ENCODE peak calls at places on chromosomes 3 and 15, in ten cellular contexts. I is Peyer's patch, Z is fibroblast of lung, J is upper lobe of right lung, Q is neural progenitor cell, K is sigmoid colon, M is GM23338, G is A549, S is left ventricle myocardium inferior, D is foreskin keratinocyte. C is an unnamed sample.

GRCh38 chr3:155497930-155498647 is 204.6 kb upstream of the STRIT1 start:
- DNase-seq in I (no peak), Z (peak; percentile 69), J (no peak), Q (no peak), K (no peak), M (no peak), G (peak; percentile 32), S (no peak), D (peak; percentile 80), C (peak; percentile 33)

GRCh38 chr15:29813009-29813408 is 9.3 kb downstream of the TJP1 start:
- DNase-seq in I (no peak), Z (no peak), J (no peak), Q (no peak), K (no peak), M (no peak), G (no peak), S (no peak), D (peak; percentile 41), C (no peak)

GRCh38 chr3:63937661-63938651 is 25.8 kb upstream of the SCAANT1 start:
- DNase-seq in I (no peak), Z (no peak), J (no peak), Q (no peak), K (no peak), M (peak; percentile 21), G (no peak), S (no peak), D (peak; percentile 54), C (peak; percentile 38)

GRCh38 chr15:55084673-55085072 is 112.1 kb downstream of the RSL24D1 start:
- DNase-seq in I (no peak), Z (no peak), J (no peak), Q (no peak), K (no peak), M (no peak), G (no peak), S (no peak), D (no peak), C (no peak)

GRCh38 chr3:133573054-133573628 is 345 bp upstream of the CDV3 start:
- DNase-seq in I (peak; percentile 100), Z (peak; percentile 100), J (peak; percentile 100), Q (peak; percentile 100), K (peak; percentile 100), M (peak; percentile 100), G (peak; percentile 74), S (peak; percentile 100), D (peak; percentile 100), C (peak; percentile 94)

GRCh38 chr3:140176526-140176925 is 241.5 kb downstream of the CLSTN2 start:
- DNase-seq in I (no peak), Z (no peak), J (no peak), Q (no peak), K (no peak), M (no peak), G (no peak), S (no peak), D (peak; percentile 24), C (peak; percentile 19)

GRCh38 chr3:146598486-146598885 is 6.7 kb downstream of the PLSCR5 start:
- DNase-seq in I (no peak), Z (no peak), J (no peak), Q (no peak), K (no peak), M (no peak), G (no peak), S (no peak), D (peak; percentile 87), C (no peak)

GRCh38 chr3:15903164-15903563 is 105.4 kb upstream of the ANKRD28 start:
- DNase-seq in I (no peak), Z (peak; percentile 12), J (no peak), Q (no peak), K (peak; percentile 83), M (no peak), G (no peak), S (peak; percentile 46), D (no peak), C (no peak)

GRCh38 chr3:170953736-170954135 is 45.3 kb upstream of the EIF5A2 start:
- DNase-seq in I (no peak), Z (no peak), J (no peak), Q (peak; percentile 3), K (no peak), M (no peak), G (no peak), S (no peak), D (no peak), C (no peak)

GRCh38 chr3:122074621-122075265 is 19.6 kb downstream of the CD86 start:
- DNase-seq in I (peak; percentile 51), Z (no peak), J (peak; percentile 71), Q (no peak), K (peak; percentile 70), M (no peak), G (no peak), S (peak; percentile 50), D (no peak), C (no peak)

GRCh38 chr3:175743733-175744400 is 884.7 kb downstream of the NAALADL2 start:
- DNase-seq in I (no peak), Z (peak; percentile 28), J (no peak), Q (no peak), K (no peak), M (no peak), G (peak; percentile 1), S (no peak), D (peak; percentile 87), C (peak; percentile 62)

GRCh38 chr3:195102609-195103467 is 168.1 kb downstream of the XXYLT1 start:
- DNase-seq in I (no peak), Z (peak; percentile 95), J (peak; percentile 34), Q (no peak), K (peak; percentile 55), M (no peak), G (peak; percentile 50), S (no peak), D (peak; percentile 90), C (peak; percentile 75)

GRCh38 chr3:66985336-66985920 is 12.7 kb upstream of the KBTBD8 start:
- DNase-seq in I (no peak), Z (no peak), J (no peak), Q (no peak), K (no peak), M (no peak), G (no peak), S (no peak), D (no peak), C (no peak)

GRCh38 chr3:66986406-66986805 is 11.7 kb upstream of the KBTBD8 start:
- DNase-seq in I (no peak), Z (no peak), J (no peak), Q (no peak), K (no peak), M (no peak), G (no peak), S (no peak), D (no peak), C (no peak)

GRCh38 chr3:66983101-66983500 is 15.0 kb upstream of the KBTBD8 start:
- DNase-seq in I (no peak), Z (no peak), J (no peak), Q (peak; percentile 12), K (no peak), M (peak; percentile 38), G (no peak), S (no peak), D (no peak), C (no peak)
- TF ChIP-seq CTCF in I (no peak), Z (no peak), J (no peak), Q (peak; percentile 37), K (no peak), M (peak; percentile 43), G (no peak), S (peak; percentile 7), D (no peak), C (no peak)

DNA sequence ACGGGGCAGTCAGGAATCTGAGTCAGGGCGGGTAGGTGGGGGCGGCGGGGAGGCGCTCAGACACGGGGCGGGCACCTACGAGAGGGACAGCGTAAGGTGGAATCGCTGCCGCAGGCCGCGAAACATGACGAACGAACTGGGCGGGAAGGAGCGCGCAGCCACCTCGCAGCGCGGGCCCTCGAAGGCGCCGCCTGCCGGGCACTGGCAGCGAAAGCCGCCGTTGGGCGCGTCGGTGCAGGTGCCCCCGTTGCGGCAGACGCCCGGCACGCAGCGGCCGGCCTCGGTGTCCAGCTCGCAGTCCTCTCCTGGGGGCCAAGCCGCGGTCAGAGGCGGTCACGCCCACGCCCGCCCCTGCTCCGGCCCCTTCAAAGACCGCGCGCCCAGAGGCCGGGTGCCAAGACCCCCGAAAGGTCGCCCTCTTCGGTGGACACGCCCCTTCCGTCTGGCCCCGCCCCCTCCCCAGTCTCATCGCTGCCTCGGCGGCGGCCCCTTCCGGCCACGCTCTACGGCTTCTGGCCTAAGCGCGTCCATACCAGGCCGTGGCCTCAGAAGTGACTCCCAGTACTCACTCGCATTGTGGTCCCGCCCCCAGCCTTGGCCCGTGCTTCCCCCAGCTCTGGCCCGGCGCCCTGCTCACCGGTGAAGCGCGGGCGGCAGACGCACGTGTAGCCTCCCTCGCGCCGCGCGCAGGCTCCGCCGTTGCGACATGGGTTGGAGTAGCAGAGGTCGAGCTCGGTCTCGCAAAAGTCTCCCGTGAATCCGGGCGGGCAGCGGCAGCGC is 6.4 kb downstream of the CELSR3 start:
- DNase-seq in I (peak; percentile 83), Z (peak; percentile 70), J (peak; percentile 94), Q (peak; percentile 95), K (peak; percentile 89), M (peak; percentile 96), G (peak; percentile 82), S (peak; percentile 84), D (peak; percentile 70), C (peak; percentile 85)
- H3K27ac ChIP-seq in I (peak overlapping the region; percentile 79), Z (no peak overlapping the region), J (peak overlapping the region; percentile 61), Q (no peak overlapping the region), K (peak overlapping the region; percentile 64), M (peak overlapping the region; percentile 90), G (peak overlapping the region; percentile 75), S (peak overlapping the region; percentile 85), D (no peak overlapping the region), C (peak overlapping the region; percentile 86)

GRCh38 chr15:72473670-72474465 is at the start of gene ARIH1:
- DNase-seq in I (peak; percentile 97), Z (peak; percentile 96), J (peak; percentile 99), Q (peak; percentile 98), K (peak; percentile 99), M (peak; percentile 97), G (peak; percentile 81), S (peak; percentile 97), D (peak; percentile 92), C (peak; percentile 90)
- TF ChIP-seq CTCF in I (peak; percentile 42), Z (peak; percentile 17), J (peak; percentile 31), Q (peak; percentile 36), K (no peak), M (no peak), G (peak; percentile 53), S (peak; percentile 26), D (peak; percentile 73), C (peak; percentile 61)

GRCh38 chr15:42364529-42364928 is 5.2 kb downstream of the CAPN3 start:
- DNase-seq in I (no peak), Z (no peak), J (no peak), Q (no peak), K (no peak), M (no peak), G (no peak), S (no peak), D (peak; percentile 30), C (peak; percentile 24)
- H3K27ac ChIP-seq in I (no peak overlapping the region), Z (no peak overlapping the region), J (no peak overlapping the region), Q (no peak overlapping the region), K (no peak overlapping the region), M (no peak overlapping the region), G (no peak overlapping the region), S (no peak overlapping the region), D (no peak overlapping the region), C (no peak overlapping the region)

C was measured in RWPE1.